ENCODE peak calls at places on chromosomes 16 and 17, in four cellular contexts. O, H, G and Q are unnamed samples. For H3K4me1 and H3K36me3, the result is how much of the 10 kb centered on the place peaks cover.

GRCh38 chr16:2243031-2243528 is 6.8 kb downstream of the DNASE1L2 start:
- DNase-seq in O (no peak), H (no peak), G (no peak), Q (no peak)

GRCh38 chr17:76353004-76353598 is 615 bp downstream of the PRPSAP1 start:
- DNase-seq in O (no peak), H (peak), G (peak), Q (peak)

GRCh38 chr17:8292639-8293395 is 2.4 kb downstream of the SLC25A35 start:
- DNase-seq in O (no peak), H (no peak), G (no peak), Q (no peak)

GRCh38 chr16:24736758-24737157 is 7.3 kb downstream of the TNRC6A start:
- DNase-seq in O (no peak), H (peak), G (no peak), Q (no peak)

GRCh38 chr16:10428433-10429168 is 42.7 kb downstream of the ATF7IP2 start:
- DNase-seq in O (no peak), H (peak), G (no peak), Q (no peak)

GRCh38 chr17:14046978-14047377 is 22.3 kb upstream of the COX10 start:
- DNase-seq in O (no peak), H (no peak), G (no peak), Q (no peak)

GRCh38 chr17:80126449-80126715 is 20.5 kb downstream of the EIF4A3 start:
- DNase-seq in O (no peak), H (no peak), G (no peak), Q (no peak)

GRCh38 chr16:86215979-86216585 is 294.2 kb upstream of the FOXF1 start:
- DNase-seq in O (no peak), H (no peak), G (no peak), Q (no peak)

GRCh38 chr16:26569793-26570192 is 496.9 kb upstream of the C16orf82 start:
- DNase-seq in O (no peak), H (no peak), G (no peak), Q (no peak)

GRCh38 chr16:55655709-55656694 is at the start of gene SLC6A2:
- DNase-seq in O (no peak), H (no peak), G (no peak), Q (no peak)

GRCh38 chr16:14320406-14320805 is 249.3 kb downstream of the MRTFB start:
- DNase-seq in O (no peak), H (no peak), G (no peak), Q (no peak)

GRCh38 chr17:35372846-35373531 is 432 bp downstream of the SLFN11 start:
- DNase-seq in O (peak), H (peak), G (peak), Q (peak)

GRCh38 chr16:56360117-56361008 is 65.0 kb downstream of the AMFR start:
- DNase-seq in O (no peak), H (no peak), G (peak), Q (peak)

GRCh38 chr16:2530629-2531318 is 434 bp downstream of the CEMP1 start:
- DNase-seq in O (no peak), H (no peak), G (peak), Q (no peak)

GRCh38 chr16:85089485-85089884 is 22.8 kb downstream of the CIBAR2 start:
- DNase-seq in O (no peak), H (no peak), G (no peak), Q (no peak)

GRCh38 chr16:67150058-67150832 is 553 bp downstream of the B3GNT9 start:
- DNase-seq in O (peak), H (no peak), G (peak), Q (no peak)

GRCh38 chr17:37246085-37246484 is 129.7 kb upstream of the C17orf78 start:
- DNase-seq in O (no peak), H (no peak), G (no peak), Q (no peak)

GRCh38 chr16:85767569-85767968 is 16.7 kb upstream of the C16orf74 start:
- DNase-seq in O (no peak), H (peak), G (no peak), Q (no peak)

GRCh38 chr17:40319651-40320550 is 10.9 kb downstream of the RARA start:
- DNase-seq in O (peak), H (no peak), G (peak), Q (no peak)

GRCh38 chr17:73172252-73172651 is 7.4 kb downstream of the SSTR2 start:
- DNase-seq in O (no peak), H (no peak), G (no peak), Q (no peak)

GRCh38 chr17:42920106-42920900 is 19.7 kb downstream of the G6PC1 start:
- DNase-seq in O (no peak), H (no peak), G (no peak), Q (no peak)

GRCh38 chr16:47731252-47731651 is 270.1 kb downstream of the PHKB start:
- DNase-seq in O (no peak), H (no peak), G (no peak), Q (no peak)

GRCh38 chr16:66933776-66934137 is 445 bp downstream of the CIAO2B start:
- DNase-seq in O (no peak), H (no peak), G (peak), Q (no peak)

DNA sequence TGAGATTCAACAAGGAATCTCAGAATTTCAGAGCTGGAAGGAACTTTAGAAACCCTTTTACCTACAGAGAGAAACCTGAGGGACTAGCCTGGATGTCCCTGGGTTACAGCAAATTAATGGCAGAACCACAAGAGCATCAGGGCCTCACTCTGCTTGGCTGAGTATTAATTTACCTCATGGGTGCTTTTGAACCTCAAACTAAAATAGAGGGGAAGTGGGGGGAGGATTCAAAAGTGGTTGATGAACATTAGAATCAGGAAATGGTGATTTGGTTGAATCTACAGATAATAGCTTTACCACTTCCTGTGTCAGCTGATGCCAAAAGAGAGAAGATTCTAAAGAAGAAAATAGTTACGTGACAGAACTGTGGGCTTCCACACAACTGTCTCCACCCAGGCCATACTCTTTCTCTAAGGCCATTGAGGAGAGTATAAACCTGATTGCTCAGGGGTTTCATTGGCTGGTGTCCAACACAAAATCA is 11.3 kb upstream of the SKAP1 start:
- DNase-seq in O (no peak), H (no peak), G (no peak), Q (no peak)
- H3K4me3 ChIP-seq in O (no peak), H (no peak), G (no peak), Q (no peak)

DNA sequence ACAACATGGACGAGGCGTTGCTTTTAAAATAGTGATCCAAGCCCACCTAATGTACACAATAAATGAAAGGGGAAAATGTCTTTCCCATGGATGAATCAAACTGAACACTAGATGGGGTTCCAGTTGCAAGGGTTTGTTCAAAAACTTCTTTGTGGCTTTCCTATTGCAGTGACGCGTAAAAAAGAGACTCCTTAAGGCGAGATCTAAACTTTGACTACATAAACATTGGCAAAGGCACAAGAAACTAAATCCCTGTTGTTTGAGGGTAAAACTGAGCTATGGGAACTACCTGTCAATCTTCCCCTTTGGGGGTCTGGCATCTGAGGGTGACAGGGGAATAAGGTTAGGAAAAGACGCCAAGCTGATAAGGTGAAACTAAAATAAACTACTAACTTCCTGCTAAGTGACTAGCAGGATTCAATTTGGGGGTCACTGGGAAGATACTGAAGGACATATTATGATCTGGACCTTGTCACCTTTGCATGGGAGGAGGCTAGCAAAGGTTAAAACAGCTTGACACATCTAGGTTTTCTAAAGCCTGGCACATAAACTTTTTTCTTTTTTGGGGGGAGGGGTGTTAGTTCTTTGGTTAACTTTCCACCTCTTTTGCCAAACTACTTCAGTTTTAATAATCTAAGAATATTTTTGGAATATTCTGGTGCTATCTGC is 4.7 kb downstream of the SALL1 start:
- DNase-seq in O (no peak), H (no peak), G (no peak), Q (peak)
- H3K4me1 ChIP-seq in O (under half), H (under half), G (under half), Q (half or more)

GRCh38 chr17:16036261-16036660 is 36.6 kb downstream of the TTC19 start:
- DNase-seq in O (no peak), H (no peak), G (no peak), Q (no peak)

GRCh38 chr17:16027708-16028584 is 28.3 kb downstream of the TTC19 start:
- DNase-seq in O (no peak), H (peak), G (no peak), Q (no peak)

GRCh38 chr17:16037636-16038035 is 38.0 kb downstream of the TTC19 start:
- DNase-seq in O (no peak), H (no peak), G (no peak), Q (no peak)

DNA sequence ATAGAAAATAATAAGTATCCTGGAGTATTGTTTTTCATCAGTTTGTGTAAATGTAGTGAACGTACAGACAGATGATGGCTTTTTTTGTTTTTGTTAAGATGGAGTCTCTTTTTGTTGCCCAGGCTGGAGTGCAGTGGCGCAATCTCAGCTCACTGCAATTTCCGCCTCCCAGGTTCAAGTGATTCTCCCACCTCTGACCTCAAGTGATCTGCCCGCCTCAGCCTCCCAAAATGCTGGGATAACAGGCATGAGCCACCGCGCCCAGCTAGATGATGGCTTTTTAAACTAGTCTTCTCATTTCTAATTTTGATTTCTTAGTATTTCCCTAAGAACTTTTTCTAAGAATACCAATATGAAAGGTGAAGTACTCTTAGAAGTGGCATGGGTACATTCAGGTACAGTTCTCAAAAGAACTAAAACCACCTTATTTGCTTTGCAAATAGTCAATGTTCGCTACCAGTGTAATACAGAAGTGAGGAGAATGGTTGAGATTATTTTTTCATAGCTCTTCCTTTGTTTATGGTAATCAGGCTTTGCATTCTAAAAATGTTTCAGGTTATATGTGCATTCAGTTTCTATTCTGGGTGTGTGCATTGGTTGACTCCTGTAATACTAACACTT is 34.2 kb downstream of the TTC19 start:
- DNase-seq in O (no peak), H (no peak), G (no peak), Q (no peak)
- H3K36me3 ChIP-seq in O (half or more), H (under half), G (under half), Q (half or more)

DNA sequence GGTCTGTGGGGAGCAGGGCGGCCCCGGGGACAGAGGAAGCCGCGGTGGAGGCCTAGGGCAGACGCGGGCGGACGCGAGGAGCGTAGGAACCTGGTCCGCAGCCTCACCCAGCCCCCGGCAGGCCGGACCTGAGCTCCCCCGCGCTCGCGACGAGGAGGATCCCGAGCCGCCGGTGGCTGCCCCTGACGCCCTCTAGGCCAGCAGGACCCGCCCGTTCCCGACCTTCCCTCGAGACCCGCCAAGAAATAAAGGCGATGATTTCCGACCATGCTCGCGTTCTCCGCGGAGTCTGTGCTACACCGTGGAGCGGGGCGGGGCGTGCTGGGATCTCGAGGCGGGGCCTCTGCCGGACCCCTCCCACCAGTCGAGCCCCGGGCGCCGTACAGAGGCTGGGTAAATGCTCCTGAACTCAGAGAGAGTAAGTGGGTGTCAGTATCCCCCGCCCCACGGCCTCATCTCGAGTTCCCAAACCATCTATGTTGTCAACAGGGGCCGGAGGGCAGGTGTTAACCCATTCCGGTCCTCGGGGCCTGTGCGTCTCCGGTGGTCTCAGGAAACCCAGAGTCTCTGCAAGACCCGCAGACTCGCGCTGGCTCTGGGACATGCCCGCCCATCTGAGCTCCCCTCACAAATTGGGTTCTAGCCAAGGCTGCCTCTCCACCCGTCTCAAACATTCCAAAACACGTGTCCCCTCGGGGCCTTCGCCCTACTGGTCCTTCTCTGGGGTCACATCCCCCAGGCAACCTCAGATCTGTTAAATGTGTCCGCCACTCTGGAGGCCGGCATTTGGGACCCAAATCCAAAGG is 13.7 kb downstream of the SYCE1L start:
- DNase-seq in O (no peak), H (peak), G (peak), Q (peak)
- H3K4me3 ChIP-seq in O (peak), H (peak), G (peak), Q (peak)

GRCh38 chr16:89335803-89336485 is 118.4 kb downstream of the ZNF778 start:
- DNase-seq in O (no peak), H (no peak), G (peak), Q (no peak)

GRCh38 chr16:89334461-89334860 is 117.0 kb downstream of the ZNF778 start:
- DNase-seq in O (peak), H (no peak), G (peak), Q (no peak)

GRCh38 chr16:89334988-89335802 is 117.7 kb downstream of the ZNF778 start:
- DNase-seq in O (no peak), H (no peak), G (peak), Q (no peak)

GRCh38 chr16:89332248-89333245 is 115.0 kb downstream of the ZNF778 start:
- DNase-seq in O (no peak), H (no peak), G (peak), Q (no peak)

GRCh38 chr16:89334050-89334449 is 116.5 kb downstream of the ZNF778 start:
- DNase-seq in O (no peak), H (no peak), G (peak), Q (no peak)
- H3K4me1 ChIP-seq in O (under half), H (half or more), G (under half), Q (under half)